ENCODE peak calls at places on chromosomes 2 and 18, in nine cellular contexts. J, X, E, F, Q, D, O, W and V are unnamed samples.

GRCh38 chr2:112480540-112481049 is 1.4 kb upstream of the TTL start:
- DNase-seq in F (no peak), O (no peak), E (no peak), X (no peak), Q (peak; percentile 58), D (peak; percentile 13), W (no peak), J (peak; percentile 3), V (no peak)

GRCh38 chr2:233247744-233248143 is 3.7 kb upstream of the ATG16L1 start:
- DNase-seq in W (peak; percentile 22), F (peak; percentile 86), X (no peak), Q (no peak), D (no peak), J (peak; percentile 27), O (no peak), E (no peak), V (no peak)

GRCh38 chr18:74652392-74652988 is 54.8 kb downstream of the ZNF407 start:
- DNase-seq in F (peak; percentile 33), J (no peak), D (no peak), O (no peak), W (peak; percentile 18), X (no peak), E (no peak), Q (peak; percentile 47), V (peak; percentile 31)

GRCh38 chr2:236214331-236214995 is 46.3 kb upstream of the GBX2 start:
- DNase-seq in Q (no peak), O (no peak), D (no peak), J (no peak), F (no peak), E (no peak), W (no peak), X (peak; percentile 65), V (no peak)

GRCh38 chr18:74378179-74378682 is 62.6 kb downstream of the C18orf63 start:
- DNase-seq in X (no peak), W (no peak), D (peak; percentile 12), E (peak; percentile 68), O (peak; percentile 33), F (no peak), J (no peak), Q (no peak), V (no peak)

GRCh38 chr2:161101406-161101805 is 58.8 kb upstream of the TANK start:
- DNase-seq in X (no peak), J (no peak), W (no peak), E (no peak), O (no peak), Q (no peak), D (no peak), F (no peak), V (no peak)

GRCh38 chr2:26838121-26838906 is 9.6 kb upstream of the DPYSL5 start:
- DNase-seq in F (no peak), Q (no peak), X (no peak), W (peak; percentile 29), E (no peak), D (no peak), J (no peak), O (no peak), V (no peak)

GRCh38 chr2:3780477-3781402 is 77.4 kb downstream of the DCDC2C start:
- DNase-seq in X (no peak), W (no peak), O (peak; percentile 35), E (no peak), Q (peak; percentile 87), J (peak; percentile 6), F (peak; percentile 39), D (peak; percentile 36), V (peak; percentile 16)

GRCh38 chr2:196318517-196319377 is 147.4 kb upstream of the STK17B start:
- DNase-seq in J (no peak), E (no peak), F (no peak), Q (no peak), W (no peak), O (no peak), X (peak; percentile 46), D (no peak), V (no peak)

GRCh38 chr2:158497486-158497885 is 40.7 kb downstream of the PKP4 start:
- DNase-seq in F (no peak), J (no peak), E (no peak), D (no peak), O (no peak), W (peak; percentile 46), X (no peak), Q (no peak), V (no peak)

GRCh38 chr2:29990112-29990511 is 68.7 kb upstream of the ALK start:
- DNase-seq in F (no peak), W (no peak), X (no peak), O (no peak), D (no peak), J (no peak), Q (no peak), E (no peak), V (no peak)

GRCh38 chr18:47754311-47755101 is 176.0 kb downstream of the SMAD2 start:
- DNase-seq in O (no peak), W (no peak), J (peak; percentile 33), D (peak; percentile 58), E (no peak), X (peak; percentile 84), F (no peak), Q (peak; percentile 84), V (peak; percentile 30)

GRCh38 chr2:20661981-20662937 is 4.7 kb upstream of the GDF7 start:
- DNase-seq in W (no peak), X (no peak), J (no peak), F (no peak), O (no peak), D (no peak), Q (no peak), E (no peak), V (no peak)

GRCh38 chr2:148130571-148130970 is 109.7 kb downstream of the MBD5 start:
- DNase-seq in E (no peak), F (no peak), Q (no peak), W (peak; percentile 63), X (no peak), J (no peak), O (no peak), D (no peak), V (no peak)

GRCh38 chr18:572499-573289 is 7.5 kb upstream of the CETN1 start:
- DNase-seq in D (no peak), X (no peak), J (no peak), Q (no peak), E (no peak), F (no peak), O (no peak), W (no peak), V (no peak)

GRCh38 chr18:77017355-77017754 is 115.2 kb downstream of the MBP start:
- DNase-seq in Q (no peak), J (no peak), F (no peak), O (no peak), X (no peak), D (no peak), W (no peak), E (no peak), V (no peak)

GRCh38 chr2:237695201-237695780 is 67.9 kb downstream of the LRRFIP1 start:
- DNase-seq in Q (no peak), X (no peak), E (no peak), W (peak; percentile 94), F (peak; percentile 83), J (no peak), O (no peak), D (no peak), V (peak; percentile 64)
- H3K4me3 ChIP-seq in Q (no peak overlapping the region), X (peak overlapping the region; percentile 73), E (peak overlapping the region; percentile 85), W (peak overlapping the region; percentile 75), F (peak overlapping the region; percentile 87), J (peak overlapping the region; percentile 80), O (peak overlapping the region; percentile 88), D (no peak overlapping the region), V (peak overlapping the region; percentile 81)

DNA sequence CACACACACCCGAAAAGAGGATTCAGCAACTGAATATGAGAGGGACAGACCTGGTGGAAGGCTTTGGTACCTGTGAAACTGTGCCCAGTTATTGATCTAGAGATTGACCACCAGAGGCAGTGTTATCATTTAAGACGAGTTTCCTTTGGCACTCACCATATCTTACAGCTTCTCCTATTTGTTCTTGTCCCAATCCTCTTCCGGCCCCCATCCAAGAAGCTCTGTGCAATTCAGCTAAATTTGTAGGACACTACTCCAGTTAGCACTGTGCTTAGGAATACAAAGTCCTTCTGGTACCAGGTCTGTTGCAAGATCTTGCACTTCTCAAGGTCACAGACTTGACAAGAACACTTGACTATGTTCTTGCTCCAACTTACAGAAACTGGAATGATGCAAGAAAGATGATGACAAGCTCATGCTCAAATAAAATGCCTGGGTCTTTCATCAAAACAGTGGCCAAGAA is 177.7 kb downstream of the TMEM247 start:
- DNase-seq in Q (peak; percentile 52), D (peak; percentile 28), E (peak; percentile 82), W (no peak), F (no peak), X (no peak), O (peak; percentile 43), J (no peak), V (no peak)
- TF ChIP-seq CTCF in Q (peak; percentile 67), D (peak; percentile 52), E (no peak), W (peak; percentile 51), F (peak; percentile 69), X (peak; percentile 46), O (peak; percentile 26), J (no peak), V (peak; percentile 57)

GRCh38 chr2:170076189-170076588 is 101.8 kb upstream of the MYO3B start:
- DNase-seq in X (no peak), D (no peak), F (no peak), W (no peak), J (no peak), O (no peak), Q (no peak), E (no peak), V (peak; percentile 31)

GRCh38 chr2:170073288-170073687 is 104.7 kb upstream of the MYO3B start:
- DNase-seq in Q (peak; percentile 5), E (peak; percentile 47), W (peak; percentile 86), X (no peak), F (no peak), D (peak; percentile 16), J (no peak), O (peak; percentile 27), V (no peak)

DNA sequence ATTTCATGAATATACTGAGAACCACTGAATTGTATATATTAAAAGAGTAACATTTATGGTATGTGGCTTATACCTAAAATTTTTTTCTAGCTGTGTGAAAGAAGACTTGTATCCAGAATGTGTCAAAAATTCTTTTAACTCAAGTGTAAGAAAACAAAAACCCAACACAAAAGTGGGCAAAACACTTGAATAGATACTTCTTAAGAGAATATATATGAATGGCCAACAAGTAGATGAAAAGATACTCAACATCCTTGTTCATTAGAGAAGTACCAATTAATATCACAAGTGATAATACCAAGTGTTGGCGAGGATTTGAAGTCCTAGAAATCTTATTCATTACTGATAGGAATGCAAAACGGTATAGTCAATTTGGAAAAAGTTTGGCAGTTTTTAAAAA is 107.2 kb upstream of the MYO3B start:
- DNase-seq in Q (no peak), X (no peak), F (no peak), W (no peak), D (no peak), J (no peak), O (no peak), E (no peak), V (no peak)
- H3K36me3 ChIP-seq in Q (peaks cover 20% of the 10 kb centered on the region), X (peaks cover 7% of the 10 kb centered on the region), F (peaks cover 2% of the 10 kb centered on the region), W (peaks cover 9% of the 10 kb centered on the region), D (peaks cover 9% of the 10 kb centered on the region), J (peaks cover 5% of the 10 kb centered on the region), O (no peaks in the 10 kb centered on the region), E (peaks cover 38% of the 10 kb centered on the region), V (peaks cover 2% of the 10 kb centered on the region)

DNA sequence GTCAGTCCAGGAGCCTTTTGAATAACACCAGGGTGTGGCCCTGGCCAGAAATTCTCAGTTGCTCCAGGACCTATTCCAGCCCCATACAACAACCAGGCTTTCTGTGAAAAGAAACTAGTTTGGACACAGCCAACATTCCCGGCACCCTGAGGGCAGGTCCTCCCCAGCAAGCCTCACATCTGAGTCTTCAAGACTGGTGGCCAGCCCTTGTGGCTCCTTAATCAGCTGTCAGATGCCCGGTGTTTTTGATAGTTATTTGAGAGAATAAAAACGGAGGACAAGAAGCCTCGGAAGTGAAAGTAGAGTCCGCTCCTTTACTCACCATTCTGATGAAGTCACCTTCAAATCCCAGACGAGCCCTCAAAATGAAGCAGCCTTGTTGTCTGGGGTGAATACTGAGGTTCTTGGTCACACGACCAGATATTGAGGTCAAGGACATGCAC is 31.0 kb upstream of the GMCL1 start:
- DNase-seq in F (no peak), X (no peak), O (peak; percentile 17), W (peak; percentile 69), Q (no peak), D (peak; percentile 14), E (peak; percentile 47), J (no peak), V (no peak)
- H3K4me3 ChIP-seq in F (no peak overlapping the region), X (peak overlapping the region; percentile 24), O (peak overlapping the region; percentile 32), W (peak overlapping the region; percentile 62), Q (no peak overlapping the region), D (no peak overlapping the region), E (peak overlapping the region; percentile 45), J (no peak overlapping the region), V (peak overlapping the region; percentile 57)